ENCODE peak calls at places on chromosomes 1 and 21, in eight cellular contexts. V is Caki2, J is heart right ventricle, S is nephron progenitor cell, U is GM03348, E is H4, Q is amniotic epithelial cell, Z is neural crest cell. N is an unnamed sample.
A peak's percentile ranks its signal among the peaks of the same experiment; 100 is the strongest.

GRCh38 chr1:13992489-13993285 is 292.7 kb downstream of the PRDM2 start:
- DNase-seq in E (no peak), U (no peak), S (no peak), V (no peak), J (no peak), Z (no peak), Q (no peak), N (no peak)

GRCh38 chr1:77889240-77889637 is 815 bp downstream of the NEXN start:
- DNase-seq in Q (peak; percentile 75), Z (no peak), U (peak; percentile 48), E (peak; percentile 31), V (no peak), S (no peak), J (no peak), N (no peak)

GRCh38 chr21:32426592-32427051 is 14.1 kb downstream of the EVA1C start:
- DNase-seq in Q (no peak), Z (no peak), S (no peak), U (peak; percentile 35), V (no peak), E (no peak), J (no peak), N (no peak)

GRCh38 chr21:46040707-46041106 is 57.2 kb upstream of the COL6A2 start:
- DNase-seq in U (no peak), J (no peak), Q (no peak), V (no peak), S (no peak), E (no peak), Z (no peak), N (no peak)

GRCh38 chr1:212260557-212261342 is 24.5 kb upstream of the PPP2R5A start:
- DNase-seq in V (peak; percentile 92), E (peak; percentile 64), S (no peak), Q (peak; percentile 64), Z (no peak), J (no peak), U (no peak), N (no peak)

GRCh38 chr1:54230507-54231339 is 30.8 kb downstream of the MRPL37 start:
- DNase-seq in Z (no peak), E (no peak), U (no peak), J (no peak), S (no peak), V (no peak), Q (no peak), N (no peak)

GRCh38 chr21:21210552-21210951 is 212.3 kb downstream of the NCAM2 start:
- DNase-seq in S (no peak), V (no peak), J (no peak), Q (peak; percentile 13), Z (no peak), U (no peak), E (no peak), N (no peak)

GRCh38 chr1:98874828-98875227 is 129.8 kb downstream of the PLPPR5 start:
- DNase-seq in Q (no peak), Z (no peak), V (no peak), S (no peak), E (no peak), U (no peak), J (no peak), N (no peak)

GRCh38 chr1:225468270-225469020 is 40.6 kb upstream of the LBR start:
- DNase-seq in V (no peak), U (no peak), S (no peak), Q (no peak), Z (no peak), E (no peak), J (no peak), N (peak; percentile 45)

GRCh38 chr21:37227071-37228002 is 39.8 kb downstream of the VPS26C start:
- DNase-seq in S (no peak), Z (no peak), U (no peak), V (no peak), Q (no peak), E (no peak), J (no peak), N (no peak)

GRCh38 chr1:43763497-43763973 is 56.2 kb downstream of the ST3GAL3 start:
- DNase-seq in S (peak; percentile 53), J (peak; percentile 80), U (peak; percentile 87), Q (peak; percentile 80), E (peak; percentile 89), Z (peak; percentile 55), V (peak; percentile 73), N (peak; percentile 72)

GRCh38 chr1:235511470-235512240 is 7.4 kb upstream of the B3GALNT2 start:
- DNase-seq in S (no peak), Q (peak; percentile 88), V (no peak), J (no peak), E (peak; percentile 20), Z (no peak), U (no peak), N (no peak)

GRCh38 chr1:205568469-205569361 is 63.1 kb downstream of the ELK4 start:
- DNase-seq in E (no peak), Z (no peak), V (no peak), Q (peak; percentile 7), U (peak; percentile 52), J (no peak), S (peak; percentile 52), N (no peak)

GRCh38 chr21:28479660-28480059 is 513.0 kb downstream of the LTN1 start:
- DNase-seq in U (no peak), Q (no peak), E (no peak), S (no peak), J (no peak), Z (no peak), V (no peak), N (no peak)

GRCh38 chr1:185813401-185813979 is 79.3 kb downstream of the HMCN1 start:
- DNase-seq in Z (no peak), E (peak; percentile 54), J (peak; percentile 13), S (no peak), V (peak; percentile 36), Q (peak; percentile 64), U (peak; percentile 33), N (no peak)

GRCh38 chr21:17602874-17603273 is 9.8 kb downstream of the BTG3 start:
- DNase-seq in Z (no peak), V (no peak), Q (peak; percentile 17), S (no peak), J (no peak), E (peak; percentile 69), U (no peak), N (no peak)

GRCh38 chr1:232486454-232487202 is 143.3 kb downstream of the SIPA1L2 start:
- DNase-seq in E (no peak), U (no peak), J (no peak), Q (peak; percentile 74), S (no peak), V (no peak), Z (no peak), N (no peak)

GRCh38 chr1:239733995-239734394 is 347.6 kb downstream of the CHRM3 start:
- DNase-seq in Q (no peak), V (no peak), S (no peak), Z (no peak), E (no peak), J (no peak), U (no peak), N (no peak)

GRCh38 chr1:187474266-187474665 is 645.5 kb downstream of the PLA2G4A start:
- DNase-seq in Z (no peak), Q (peak; percentile 90), E (no peak), S (no peak), U (no peak), V (no peak), J (no peak), N (no peak)

GRCh38 chr21:26832513-26832912 is 12.7 kb downstream of the ADAMTS1 start:
- DNase-seq in U (no peak), Z (no peak), J (no peak), V (no peak), E (no peak), Q (peak; percentile 76), S (no peak), N (no peak)

GRCh38 chr21:21750124-21750825 is 752.1 kb downstream of the NCAM2 start:
- DNase-seq in V (no peak), E (no peak), U (no peak), S (no peak), Z (no peak), J (no peak), Q (no peak), N (no peak)

GRCh38 chr1:19357299-19357698 is 45.2 kb downstream of the SLC66A1 start:
- DNase-seq in Q (no peak), S (no peak), V (no peak), J (no peak), U (no peak), Z (no peak), E (no peak), N (no peak)

GRCh38 chr1:113949007-113949406 is 19.9 kb downstream of the HIPK1 start:
- DNase-seq in S (no peak), E (no peak), J (no peak), Z (no peak), V (no peak), Q (no peak), U (peak; percentile 21), N (peak; percentile 52)

GRCh38 chr1:172254521-172255222 is 165.8 kb upstream of the C1orf105 start:
- DNase-seq in Z (no peak), Q (peak; percentile 82), S (no peak), E (peak; percentile 77), J (no peak), U (peak; percentile 60), V (peak; percentile 90), N (no peak)

GRCh38 chr1:150545486-150546032 is 3.6 kb upstream of the ADAMTSL4 start:
- DNase-seq in V (no peak), E (peak; percentile 2), S (no peak), J (no peak), Q (no peak), Z (no peak), U (no peak), N (no peak)

N was measured in right cardiac atrium.